ENCODE peak calls at places on chromosomes 16 and 17, in five cellular contexts. E is neuronal stem cell, D is mesenchymal stem cell, S is H9, I is H1. W is an unnamed sample.

GRCh38 chr16:68379472-68380347 is 68.6 kb downstream of the SMPD3 start:
- DNase-seq in S (no peak), D (no peak), I (no peak), E (no peak), W (no peak)

GRCh38 chr16:29842732-29843346 is 20.2 kb downstream of the CDIPT start:
- DNase-seq in D (no peak), I (no peak), E (no peak), S (no peak), W (no peak)

GRCh38 chr16:89153848-89154271 is 17.7 kb upstream of the CDH15 start:
- DNase-seq in D (no peak), I (no peak), E (no peak), S (no peak), W (peak)

GRCh38 chr17:44522883-44523671 is 19.9 kb upstream of the GPATCH8 start:
- DNase-seq in E (no peak), D (peak), S (peak), I (no peak), W (peak)

GRCh38 chr17:39617446-39618251 is 9.1 kb upstream of the PPP1R1B start:
- DNase-seq in D (no peak), S (no peak), E (no peak), I (no peak), W (peak)

GRCh38 chr17:35668807-35669206 is 62.6 kb upstream of the RASL10B start:
- DNase-seq in E (no peak), I (no peak), D (no peak), S (no peak), W (no peak)

GRCh38 chr17:59327136-59327878 is 4.1 kb upstream of the YPEL2 start:
- DNase-seq in D (no peak), I (no peak), S (no peak), E (no peak), W (no peak)

GRCh38 chr17:28493467-28493866 is 12.7 kb upstream of the FOXN1 start:
- DNase-seq in S (no peak), E (no peak), D (peak), I (no peak), W (no peak)

GRCh38 chr16:79847569-79847968 is 247.0 kb upstream of the MAF start:
- DNase-seq in E (no peak), S (no peak), I (no peak), D (no peak), W (no peak)

GRCh38 chr16:72502654-72503005 is 330.7 kb upstream of the PMFBP1 start:
- DNase-seq in I (no peak), E (no peak), D (no peak), S (no peak), W (no peak)

GRCh38 chr16:60608971-60609370 is 1427.3 kb downstream of the CDH8 start:
- DNase-seq in E (no peak), S (no peak), I (no peak), D (no peak), W (no peak)

GRCh38 chr17:50855708-50856330 is 10.3 kb downstream of the TOB1 start:
- DNase-seq in E (no peak), S (no peak), D (no peak), I (no peak), W (no peak)

GRCh38 chr17:73753751-73754496 is 109.7 kb upstream of the SDK2 start:
- DNase-seq in E (no peak), I (no peak), D (no peak), S (no peak), W (no peak)

GRCh38 chr16:88999457-89000206 is 22.6 kb upstream of the CBFA2T3 start:
- DNase-seq in E (no peak), S (peak), I (no peak), D (no peak), W (no peak)

GRCh38 chr17:68698761-68699160 is 97.6 kb upstream of the FAM20A start:
- DNase-seq in S (no peak), D (peak), I (no peak), E (no peak), W (no peak)

GRCh38 chr16:85200471-85201278 is 88.4 kb upstream of the CIBAR2 start:
- DNase-seq in D (peak), I (no peak), S (no peak), E (no peak), W (peak)

GRCh38 chr16:8103649-8104289 is 486.5 kb downstream of the TMEM114 start:
- DNase-seq in S (no peak), E (no peak), D (no peak), I (no peak), W (no peak)

GRCh38 chr17:59756236-59756818 is 48.9 kb downstream of the VMP1 start:
- DNase-seq in S (no peak), D (peak), I (no peak), E (no peak), W (no peak)

DNA sequence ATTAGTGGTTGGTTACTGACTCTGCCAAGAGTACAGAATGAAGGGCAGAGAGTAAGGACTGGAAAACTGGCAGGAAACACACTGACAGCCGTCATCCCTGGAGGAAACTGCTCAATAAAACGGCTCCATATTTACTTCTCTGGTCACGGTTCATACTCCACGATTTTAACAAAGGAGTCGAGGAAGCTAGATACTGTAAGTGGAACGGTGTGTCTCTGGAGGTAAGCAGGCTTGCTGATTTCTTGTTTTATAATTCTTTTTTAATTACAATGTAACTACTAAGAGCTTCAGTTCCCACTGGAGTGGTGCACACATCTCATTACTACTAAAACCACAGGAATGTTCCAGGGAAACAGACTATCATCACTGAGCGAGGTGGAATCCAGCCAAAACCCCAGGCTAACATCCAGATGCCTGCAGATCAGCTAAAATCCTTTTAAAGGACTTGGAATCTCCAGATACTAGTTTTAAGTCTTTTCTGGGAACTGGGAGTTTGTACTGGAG is 17.8 kb downstream of the SERPINF1 start:
- DNase-seq in E (no peak), D (peak), S (no peak), I (no peak), W (no peak)
- H3K9ac ChIP-seq in E (no peak), D (peak), S (no peak), I (no peak), W (no peak)

GRCh38 chr17:63633742-63634141 is 11.5 kb downstream of the MAP3K3 start:
- DNase-seq in D (no peak), S (no peak), I (no peak), E (no peak), W (no peak)

GRCh38 chr17:63634816-63635215 is 12.6 kb downstream of the MAP3K3 start:
- DNase-seq in S (no peak), D (no peak), I (no peak), E (no peak), W (no peak)

GRCh38 chr17:63634163-63634562 is 11.9 kb downstream of the MAP3K3 start:
- DNase-seq in E (no peak), S (no peak), I (no peak), D (peak), W (no peak)

GRCh38 chr17:63635313-63635712 is 13.1 kb downstream of the MAP3K3 start:
- DNase-seq in S (no peak), E (no peak), D (no peak), I (no peak), W (no peak)

DNA sequence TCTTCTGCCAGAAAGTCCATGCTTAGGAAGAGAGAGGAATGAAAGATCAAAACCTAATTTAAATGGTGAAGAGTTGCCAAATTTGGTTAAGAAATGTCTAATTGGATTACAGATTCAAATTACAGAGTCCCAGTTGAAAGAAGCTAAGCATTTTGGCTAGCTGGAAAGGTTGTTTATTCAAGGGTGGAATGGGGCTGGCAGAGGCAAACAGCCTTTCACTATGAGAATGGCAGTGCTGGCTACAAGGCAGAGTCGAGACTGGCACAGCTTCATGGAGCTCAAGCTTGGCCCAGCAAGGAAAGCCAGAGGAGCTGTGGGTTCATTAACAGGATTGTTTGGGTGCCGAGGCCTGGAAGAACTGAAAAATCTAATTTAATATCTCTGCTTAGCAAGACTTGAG is 13.6 kb downstream of the MAP3K3 start:
- DNase-seq in I (no peak), D (no peak), S (no peak), E (no peak), W (no peak)
- H2BK12ac ChIP-seq in I (no peak), D (no peak), S (no peak), E (no peak), W (no peak)

DNA sequence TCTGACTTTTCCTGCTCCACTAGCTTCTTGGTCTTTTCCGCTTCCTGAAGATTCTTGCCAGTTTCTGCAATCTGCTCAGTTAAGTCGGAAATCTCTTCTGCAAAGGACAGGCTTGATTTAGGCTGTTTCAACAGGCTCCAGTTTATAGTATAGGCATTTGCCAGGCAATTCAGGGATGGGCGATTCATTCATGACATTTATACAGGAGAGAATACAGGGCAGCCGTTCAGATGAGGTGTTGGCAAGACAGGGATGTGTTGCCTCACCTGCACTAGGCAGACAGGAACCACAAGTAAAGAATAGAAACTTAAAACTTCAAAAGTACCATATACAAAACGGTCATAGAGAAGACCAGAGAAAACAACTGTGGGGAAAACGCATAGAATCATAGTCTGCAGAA is 61.7 kb downstream of the MYH13 start:
- DNase-seq in E (no peak), S (no peak), D (no peak), I (no peak), W (no peak)
- H2BK5ac ChIP-seq in E (no peak), S (no peak), D (no peak), I (no peak), W (no peak)

GRCh38 chr16:66959645-66960177 is 1.4 kb upstream of the CES3 start:
- DNase-seq in I (no peak), D (no peak), E (no peak), S (no peak), W (no peak)

GRCh38 chr16:66964049-66964448 is 3.0 kb downstream of the CES3 start:
- DNase-seq in E (no peak), I (no peak), S (no peak), D (no peak), W (no peak)

GRCh38 chr16:66958857-66959644 is 2.0 kb upstream of the CES3 start:
- DNase-seq in S (no peak), D (no peak), I (no peak), E (no peak), W (no peak)

GRCh38 chr16:66960270-66960669 is 796 bp upstream of the CES3 start:
- DNase-seq in D (no peak), I (no peak), E (no peak), S (no peak), W (no peak)

DNA sequence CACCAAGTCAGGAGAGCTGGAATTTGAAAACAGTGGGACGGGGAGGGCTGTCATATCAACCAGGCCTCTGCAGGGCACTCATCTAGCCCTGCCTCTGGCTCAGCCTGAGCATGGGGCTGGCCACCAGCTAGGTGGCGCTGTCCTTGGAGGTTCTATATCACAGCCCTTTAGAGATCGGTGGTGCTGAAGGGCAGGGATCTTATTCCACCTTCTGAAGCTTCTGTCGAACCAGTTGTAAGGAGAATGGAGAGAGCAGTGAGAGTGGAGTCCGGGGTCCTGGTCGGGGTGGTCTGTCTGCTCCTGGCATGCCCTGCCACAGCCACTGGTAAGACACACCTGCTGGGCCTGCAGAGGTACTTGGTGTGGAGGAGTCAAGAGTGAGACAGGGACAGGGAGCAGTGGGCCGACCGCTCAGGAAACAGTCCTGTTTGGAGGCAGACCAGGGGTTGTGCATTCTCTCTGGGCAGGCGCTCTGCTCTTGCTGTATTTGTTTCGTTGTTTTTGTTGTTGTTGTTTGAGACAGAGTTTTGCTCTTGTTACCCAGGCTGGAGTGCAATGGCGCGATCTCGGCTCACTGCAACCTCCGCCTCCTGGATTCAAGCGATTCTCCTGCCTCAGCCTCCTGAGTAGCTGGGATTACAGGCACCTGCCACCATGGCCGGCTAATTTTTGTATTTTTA is at the start of gene CES3:
- DNase-seq in S (peak), E (peak), D (peak), I (peak), W (peak)
- H3K9ac ChIP-seq in S (no peak), E (peak), D (no peak), I (no peak), W (no peak)

GRCh38 chr16:1810536-1810935 is 16.1 kb downstream of the HAGH start:
- DNase-seq in D (no peak), S (no peak), I (no peak), E (no peak), W (no peak)
- H2BK12ac ChIP-seq in D (no peak), S (no peak), I (no peak), E (no peak), W (no peak)

GRCh38 chr16:24848065-24848464 is 2.3 kb downstream of the SLC5A11 start:
- DNase-seq in S (no peak), D (peak), E (no peak), I (no peak), W (peak)
- H2BK5ac ChIP-seq in S (no peak), D (no peak), E (no peak), I (no peak), W (no peak)

DNA sequence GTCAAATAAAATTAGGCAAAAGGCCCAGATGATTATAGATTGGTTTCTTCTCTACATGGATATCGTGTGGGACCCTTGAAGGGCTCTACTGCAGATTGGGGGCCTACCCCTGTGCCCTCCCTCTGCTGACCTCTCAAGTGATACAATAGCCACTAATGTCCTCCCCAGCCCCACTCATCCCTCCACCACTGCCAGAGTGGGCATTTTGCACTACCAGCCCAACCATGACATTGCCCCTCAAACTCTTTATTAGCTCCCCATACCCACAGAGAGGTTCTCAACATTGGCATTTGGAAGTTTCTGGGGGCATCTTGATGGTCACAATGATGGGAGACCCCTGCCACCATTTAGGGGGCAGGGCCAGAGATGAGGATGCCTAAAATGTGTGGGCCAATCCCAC is 41.8 kb downstream of the CCDC182 start:
- DNase-seq in I (no peak), D (no peak), E (no peak), S (no peak), W (no peak)
- H3K9ac ChIP-seq in I (no peak), D (no peak), E (no peak), S (no peak), W (no peak)

GRCh38 chr16:57551057-57551456 is 8.6 kb downstream of the ADGRG5 start:
- DNase-seq in D (no peak), S (no peak), E (no peak), I (no peak), W (no peak)
- H2BK12ac ChIP-seq in D (no peak), S (no peak), E (no peak), I (no peak), W (no peak)

W was measured in trophoblast cell.